ENCODE peak calls at places on chromosome 18, in four cellular contexts. K is fibroblast of the aortic adventitia; D is CD8-positive, alpha-beta memory T cell; G is activated naive CD4-positive, alpha-beta T cell treated with Interleukin-2 at 50 U/mL for 16 hours. M is an unnamed sample.

GRCh38 chr18:67266591-67267237 is 249.8 kb downstream of the DSEL start:
- DNase-seq in G (no peak), D (no peak), K (peak; percentile 47), M (no peak)

GRCh38 chr18:35176925-35177324 is 63.9 kb upstream of the ZNF397 start:
- DNase-seq in K (no peak), D (no peak), G (no peak), M (no peak)

GRCh38 chr18:3104190-3105054 is 91.5 kb upstream of the LPIN2 start:
- DNase-seq in K (peak; percentile 86), D (no peak), G (no peak), M (no peak)

GRCh38 chr18:79955302-79956075 is 4.0 kb upstream of the SLC66A2 start:
- DNase-seq in K (no peak), G (no peak), D (no peak), M (no peak)

GRCh38 chr18:21914739-21915319 is 174.2 kb downstream of the MIB1 start:
- DNase-seq in K (peak; percentile 80), D (no peak), G (no peak), M (peak; percentile 9)

GRCh38 chr18:24170389-24170788 is 31.5 kb downstream of the CABYR start:
- DNase-seq in K (no peak), G (no peak), D (no peak), M (no peak)

GRCh38 chr18:31738460-31739407 is 21.9 kb downstream of the SLC25A52 start:
- DNase-seq in D (no peak), K (no peak), G (no peak), M (no peak)

GRCh38 chr18:49305688-49306336 is 154.6 kb downstream of the DYM start:
- DNase-seq in K (no peak), G (no peak), D (no peak), M (no peak)

GRCh38 chr18:47908523-47909039 is 21.9 kb downstream of the SMAD2 start:
- DNase-seq in G (no peak), K (no peak), D (no peak), M (no peak)

GRCh38 chr18:48767090-48767670 is 183.6 kb downstream of the SMAD7 start:
- DNase-seq in D (no peak), K (peak; percentile 9), G (no peak), M (no peak)

GRCh38 chr18:41660654-41661053 is 294.4 kb upstream of the PIK3C3 start:
- DNase-seq in K (no peak), G (no peak), D (no peak), M (no peak)

GRCh38 chr18:7071600-7071999 is 46.0 kb downstream of the LAMA1 start:
- DNase-seq in K (no peak), D (no peak), G (no peak), M (no peak)

GRCh38 chr18:56085561-56085960 is 497.6 kb upstream of the TCF4 start:
- DNase-seq in K (peak; percentile 98), D (no peak), G (no peak), M (no peak)

GRCh38 chr18:36006997-36007396 is 34.5 kb downstream of the RMP24 start:
- DNase-seq in K (no peak), G (no peak), D (no peak), M (no peak)

GRCh38 chr18:74197705-74198341 is 49.5 kb downstream of the TIMM21 start:
- DNase-seq in D (no peak), K (no peak), G (no peak), M (peak; percentile 52)

GRCh38 chr18:3447035-3447894 is 2.7 kb upstream of the TGIF1 start:
- DNase-seq in K (peak; percentile 92), G (peak; percentile 44), D (no peak), M (no peak)

GRCh38 chr18:43590182-43590903 is 313.1 kb upstream of the SYT4 start:
- DNase-seq in G (no peak), K (no peak), D (no peak), M (no peak)

GRCh38 chr18:25326231-25327042 is 25.5 kb downstream of the ZNF521 start:
- DNase-seq in K (peak; percentile 72), G (no peak), D (no peak), M (no peak)

GRCh38 chr18:74430811-74431571 is 26.1 kb downstream of the DIPK1C start:
- DNase-seq in G (no peak), K (no peak), D (no peak), M (peak; percentile 30)

GRCh38 chr18:59900222-59901128 is 679 bp downstream of the PMAIP1 start:
- DNase-seq in D (peak; percentile 85), G (peak; percentile 76), K (peak; percentile 72), M (peak; percentile 54)

GRCh38 chr18:26547302-26548143 is 830 bp downstream of the KCTD1 start:
- DNase-seq in G (peak; percentile 57), D (peak; percentile 60), K (peak; percentile 69), M (peak; percentile 63)

GRCh38 chr18:59029663-59030421 is 109.8 kb upstream of the SEC11C start:
- DNase-seq in G (no peak), D (no peak), K (no peak), M (no peak)

GRCh38 chr18:58004317-58004716 is 39.7 kb upstream of the NEDD4L start:
- DNase-seq in G (no peak), K (peak; percentile 56), D (no peak), M (no peak)

GRCh38 chr18:44740000-44740399 is 59.3 kb downstream of the SETBP1 start:
- DNase-seq in K (no peak), G (no peak), D (no peak), M (no peak)

GRCh38 chr18:74217476-74218143 is 69.3 kb downstream of the TIMM21 start:
- DNase-seq in K (no peak), D (no peak), G (no peak), M (no peak)

M was measured in NCI-H526 treated with DMSO at 0.1 percent for 48 hours.